ENCODE peak calls at places on chromosome 5, in eight cellular contexts. One of them, this sample, is unnamed.

GRCh38 chr5:173451031-173451430 is 122.8 kb upstream of the STC2 start:
- DNase-seq in brain microvascular endothelial cell: no peak
- DNase-seq in effector memory CD4-positive, alpha-beta T cell: no peak
- DNase-seq in D341Med: peak
- DNase-seq in H54: no peak
- DNase-seq in KG1: no peak
- DNase-seq in glutamatergic neuron: peak
- DNase-seq in NAMALWA: peak
- DNase-seq in this sample: no peak

GRCh38 chr5:160188151-160188967 is 40.9 kb upstream of the FABP6 start:
- DNase-seq in brain microvascular endothelial cell: peak
- DNase-seq in effector memory CD4-positive, alpha-beta T cell: no peak
- DNase-seq in D341Med: peak
- DNase-seq in H54: no peak
- DNase-seq in KG1: no peak
- DNase-seq in glutamatergic neuron: peak
- DNase-seq in NAMALWA: no peak
- DNase-seq in this sample: no peak

GRCh38 chr5:159184858-159185381 is 24.4 kb downstream of the RNF145 start:
- DNase-seq in brain microvascular endothelial cell: peak
- DNase-seq in effector memory CD4-positive, alpha-beta T cell: no peak
- DNase-seq in D341Med: no peak
- DNase-seq in H54: peak
- DNase-seq in KG1: no peak
- DNase-seq in glutamatergic neuron: no peak
- DNase-seq in NAMALWA: no peak
- DNase-seq in this sample: no peak

GRCh38 chr5:138611295-138612220 is 36.4 kb upstream of the HSPA9 start:
- DNase-seq in brain microvascular endothelial cell: no peak
- DNase-seq in effector memory CD4-positive, alpha-beta T cell: no peak
- DNase-seq in D341Med: no peak
- DNase-seq in H54: no peak
- DNase-seq in KG1: no peak
- DNase-seq in glutamatergic neuron: peak
- DNase-seq in NAMALWA: no peak
- DNase-seq in this sample: no peak

GRCh38 chr5:96198673-96199072 is 234.4 kb downstream of the PCSK1 start:
- DNase-seq in brain microvascular endothelial cell: no peak
- DNase-seq in effector memory CD4-positive, alpha-beta T cell: no peak
- DNase-seq in D341Med: no peak
- DNase-seq in H54: no peak
- DNase-seq in KG1: no peak
- DNase-seq in glutamatergic neuron: no peak
- DNase-seq in NAMALWA: no peak
- DNase-seq in this sample: no peak

GRCh38 chr5:78504726-78505431 is 143.7 kb downstream of the LHFPL2 start:
- DNase-seq in brain microvascular endothelial cell: peak
- DNase-seq in effector memory CD4-positive, alpha-beta T cell: no peak
- DNase-seq in D341Med: peak
- DNase-seq in H54: peak
- DNase-seq in KG1: no peak
- DNase-seq in glutamatergic neuron: peak
- DNase-seq in NAMALWA: no peak
- DNase-seq in this sample: no peak

GRCh38 chr5:150590979-150591411 is 49.5 kb upstream of the SYNPO start:
- DNase-seq in brain microvascular endothelial cell: no peak
- DNase-seq in effector memory CD4-positive, alpha-beta T cell: no peak
- DNase-seq in D341Med: no peak
- DNase-seq in H54: no peak
- DNase-seq in KG1: no peak
- DNase-seq in glutamatergic neuron: peak
- DNase-seq in NAMALWA: no peak
- DNase-seq in this sample: no peak

GRCh38 chr5:62681117-62681850 is 102.7 kb downstream of the LRRC70 start:
- DNase-seq in brain microvascular endothelial cell: no peak
- DNase-seq in effector memory CD4-positive, alpha-beta T cell: no peak
- DNase-seq in D341Med: no peak
- DNase-seq in H54: no peak
- DNase-seq in KG1: no peak
- DNase-seq in glutamatergic neuron: no peak
- DNase-seq in NAMALWA: no peak
- DNase-seq in this sample: no peak

GRCh38 chr5:79831910-79832309 is 142.3 kb downstream of the CMYA5 start:
- DNase-seq in brain microvascular endothelial cell: no peak
- DNase-seq in effector memory CD4-positive, alpha-beta T cell: no peak
- DNase-seq in D341Med: no peak
- DNase-seq in H54: no peak
- DNase-seq in KG1: no peak
- DNase-seq in glutamatergic neuron: no peak
- DNase-seq in NAMALWA: no peak
- DNase-seq in this sample: no peak

GRCh38 chr5:132753135-132753987 is 6.1 kb downstream of the CCNI2 start:
- DNase-seq in brain microvascular endothelial cell: no peak
- DNase-seq in effector memory CD4-positive, alpha-beta T cell: no peak
- DNase-seq in D341Med: peak
- DNase-seq in H54: no peak
- DNase-seq in KG1: no peak
- DNase-seq in glutamatergic neuron: no peak
- DNase-seq in NAMALWA: no peak
- DNase-seq in this sample: no peak

GRCh38 chr5:78813906-78814518 is 165.4 kb upstream of the LHFPL2 start:
- DNase-seq in brain microvascular endothelial cell: no peak
- DNase-seq in effector memory CD4-positive, alpha-beta T cell: no peak
- DNase-seq in D341Med: no peak
- DNase-seq in H54: no peak
- DNase-seq in KG1: no peak
- DNase-seq in glutamatergic neuron: no peak
- DNase-seq in NAMALWA: no peak
- DNase-seq in this sample: no peak